ENCODE peak calls at places on chromosome 22, in four cellular contexts. P is non-pigmented ciliary epithelial cell, U is lower leg skin, H is A549. N is an unnamed sample.

GRCh38 chr22:50469377-50470305 is 5.2 kb downstream of the SBF1 start:
- DNase-seq in H (no peak), U (peak), P (no peak), N (peak)

GRCh38 chr22:40728731-40729189 is 49.5 kb downstream of the MCHR1 start:
- DNase-seq in H (no peak), U (peak), P (peak), N (no peak)

GRCh38 chr22:47221840-47222615 is 459.6 kb downstream of the TBC1D22A start:
- DNase-seq in P (no peak), H (no peak), U (peak), N (no peak)

GRCh38 chr22:32469799-32470212 is 4.8 kb upstream of the FBXO7 start:
- DNase-seq in H (peak), U (peak), P (no peak), N (no peak)

GRCh38 chr22:44870021-44870420 is 117.6 kb downstream of the ARHGAP8 start:
- DNase-seq in P (no peak), U (no peak), H (peak), N (no peak)

GRCh38 chr22:39954584-39955055 is 5.6 kb upstream of the TMA7B start:
- DNase-seq in H (no peak), P (peak), U (no peak), N (no peak)

GRCh38 chr22:44128961-44129613 is 51.6 kb upstream of the PARVG start:
- DNase-seq in H (no peak), U (no peak), P (no peak), N (no peak)

GRCh38 chr22:49297286-49297870 is 530.3 kb downstream of the BRD1 start:
- DNase-seq in P (no peak), H (no peak), U (peak), N (peak)

GRCh38 chr22:21834869-21835268 is 32.6 kb downstream of the MAPK1 start:
- DNase-seq in H (no peak), P (no peak), U (no peak), N (no peak)

GRCh38 chr22:44889233-44889878 is 120.4 kb downstream of the PHF21B start:
- DNase-seq in U (peak), H (no peak), P (no peak), N (no peak)

GRCh38 chr22:19757985-19758895 is 2.3 kb upstream of the TBX1 start:
- DNase-seq in U (no peak), P (no peak), H (no peak), N (no peak)

GRCh38 chr22:37781434-37782059 is 26.2 kb upstream of the GCAT start:
- DNase-seq in U (peak), P (no peak), H (peak), N (peak)

GRCh38 chr22:26990503-26991189 is 333.3 kb downstream of the MIAT start:
- DNase-seq in P (no peak), H (no peak), U (no peak), N (no peak)

GRCh38 chr22:40469181-40469580 is 98.8 kb downstream of the SGSM3 start:
- DNase-seq in H (no peak), U (no peak), P (no peak), N (no peak)

GRCh38 chr22:39278040-39278439 is 33.3 kb upstream of the PDGFB start:
- DNase-seq in P (no peak), H (no peak), U (no peak), N (no peak)